ENCODE peak calls at places on chromosomes 5 and 9, in four cellular contexts. One of them, this sample, is unnamed.

GRCh38 chr9:92637331-92637730 is 32.6 kb downstream of the IPPK start:
- DNase-seq in COLO829: no peak
- DNase-seq in T-helper 2 cell: no peak
- DNase-seq in NCI-H1092 treated with DMSO at 0.1 percent for 48 hours: no peak
- DNase-seq in this sample: no peak

GRCh38 chr9:93262537-93263310 is 78.8 kb downstream of the WNK2 start:
- DNase-seq in COLO829: no peak
- DNase-seq in T-helper 2 cell: no peak
- DNase-seq in NCI-H1092 treated with DMSO at 0.1 percent for 48 hours: peak; percentile 47
- DNase-seq in this sample: no peak

GRCh38 chr9:116202219-116202912 is 48.8 kb downstream of the PAPPA start:
- DNase-seq in COLO829: no peak
- DNase-seq in T-helper 2 cell: no peak
- DNase-seq in NCI-H1092 treated with DMSO at 0.1 percent for 48 hours: no peak
- DNase-seq in this sample: no peak

GRCh38 chr9:26746357-26747072 is 146.1 kb downstream of the CAAP1 start:
- DNase-seq in COLO829: peak; percentile 44
- DNase-seq in T-helper 2 cell: no peak
- DNase-seq in NCI-H1092 treated with DMSO at 0.1 percent for 48 hours: no peak
- DNase-seq in this sample: no peak

GRCh38 chr9:7785813-7786212 is 13.8 kb downstream of the DMAC1 start:
- DNase-seq in COLO829: no peak
- DNase-seq in T-helper 2 cell: no peak
- DNase-seq in NCI-H1092 treated with DMSO at 0.1 percent for 48 hours: no peak
- DNase-seq in this sample: no peak

GRCh38 chr5:95471922-95472321 is 80.8 kb downstream of the FAM81B start:
- DNase-seq in COLO829: no peak
- DNase-seq in T-helper 2 cell: no peak
- DNase-seq in NCI-H1092 treated with DMSO at 0.1 percent for 48 hours: no peak
- DNase-seq in this sample: no peak

GRCh38 chr9:6968271-6968670 is 210.5 kb downstream of the KDM4C start:
- DNase-seq in COLO829: no peak
- DNase-seq in T-helper 2 cell: no peak
- DNase-seq in NCI-H1092 treated with DMSO at 0.1 percent for 48 hours: no peak
- DNase-seq in this sample: no peak

GRCh38 chr5:35089688-35090314 is 42.1 kb upstream of the AGXT2 start:
- DNase-seq in COLO829: peak; percentile 35
- DNase-seq in T-helper 2 cell: peak; percentile 12
- DNase-seq in NCI-H1092 treated with DMSO at 0.1 percent for 48 hours: peak; percentile 42
- DNase-seq in this sample: peak; percentile 59

GRCh38 chr5:1896602-1897376 is 14.1 kb upstream of the IRX4 start:
- DNase-seq in COLO829: no peak
- DNase-seq in T-helper 2 cell: no peak
- DNase-seq in NCI-H1092 treated with DMSO at 0.1 percent for 48 hours: no peak
- DNase-seq in this sample: no peak

GRCh38 chr5:176810084-176810597 is at the start of gene UNC5A:
- DNase-seq in COLO829: no peak
- DNase-seq in T-helper 2 cell: peak; percentile 10
- DNase-seq in NCI-H1092 treated with DMSO at 0.1 percent for 48 hours: peak; percentile 43
- DNase-seq in this sample: no peak